ENCODE peak calls at places on chromosome 18, in eight cellular contexts. C is heart right ventricle, N is AG10803, W is neural progenitor cell, G is GM12865, B is brain microvascular endothelial cell, P is fibroblast of pulmonary artery, Z is prostate gland. L is an unnamed sample.

GRCh38 chr18:58645398-58645797 is 16.5 kb upstream of the ALPK2 start:
- DNase-seq in W (no peak), B (peak), G (no peak), P (peak), C (no peak), N (peak), Z (no peak), L (no peak)

GRCh38 chr18:50218432-50219197 is 23.7 kb upstream of the MYO5B start:
- DNase-seq in N (peak), W (peak), C (no peak), Z (no peak), B (peak), P (peak), G (peak), L (peak)

GRCh38 chr18:4636957-4637356 is 181.8 kb upstream of the DLGAP1 start:
- DNase-seq in Z (no peak), P (no peak), G (peak), W (peak), N (no peak), C (no peak), B (no peak), L (no peak)

GRCh38 chr18:54684786-54685185 is 93.7 kb downstream of the DYNAP start:
- DNase-seq in P (peak), G (no peak), Z (no peak), B (peak), C (no peak), W (peak), N (peak), L (no peak)

GRCh38 chr18:9705183-9705864 is 2.8 kb upstream of the RAB31 start:
- DNase-seq in Z (no peak), B (no peak), G (no peak), P (peak), N (peak), C (no peak), W (no peak), L (no peak)

GRCh38 chr18:32771871-32772499 is 838 bp downstream of the KLHL14 start:
- DNase-seq in G (no peak), P (no peak), Z (no peak), C (peak), W (peak), B (no peak), N (no peak), L (no peak)

GRCh38 chr18:50726960-50727589 is 92.7 kb downstream of the MRO start:
- DNase-seq in C (no peak), B (no peak), W (no peak), G (peak), P (no peak), N (no peak), Z (no peak), L (no peak)

GRCh38 chr18:39366086-39366485 is 1800.5 kb upstream of the CELF4 start:
- DNase-seq in P (no peak), C (no peak), G (no peak), Z (no peak), W (no peak), N (no peak), B (no peak), L (no peak)

GRCh38 chr18:2981212-2981728 is 31.7 kb downstream of the LPIN2 start:
- DNase-seq in P (peak), W (no peak), G (peak), B (peak), Z (no peak), N (peak), C (no peak), L (peak)

GRCh38 chr18:68796936-68797690 is 767 bp upstream of the CCDC102B start:
- DNase-seq in Z (no peak), W (no peak), C (peak), P (peak), N (peak), G (no peak), B (peak), L (no peak)

GRCh38 chr18:48542513-48543181 is 3.8 kb downstream of the CTIF start:
- DNase-seq in P (no peak), W (no peak), G (no peak), N (no peak), Z (no peak), B (no peak), C (no peak), L (no peak)

GRCh38 chr18:48165104-48165866 is 234.8 kb upstream of the SMAD2 start:
- DNase-seq in C (no peak), W (no peak), N (no peak), P (no peak), G (no peak), Z (no peak), B (no peak), L (no peak)

GRCh38 chr18:11175266-11175947 is 26.0 kb upstream of the PIEZO2 start:
- DNase-seq in P (peak), B (peak), Z (no peak), G (no peak), C (no peak), W (no peak), N (peak), L (no peak)

GRCh38 chr18:56741685-56742084 is 90.5 kb downstream of the WDR7 start:
- DNase-seq in W (no peak), Z (no peak), B (no peak), C (no peak), G (no peak), N (no peak), P (no peak), L (no peak)

GRCh38 chr18:2223859-2224258 is 347.4 kb downstream of the METTL4 start:
- DNase-seq in W (peak), C (peak), P (peak), B (peak), Z (no peak), G (peak), N (peak), L (peak)

GRCh38 chr18:46167971-46168370 is 63.8 kb downstream of the HAUS1 start:
- DNase-seq in W (no peak), N (no peak), C (no peak), G (peak), P (no peak), Z (no peak), B (no peak), L (no peak)

GRCh38 chr18:48393170-48393569 is 16.0 kb downstream of the ZBTB7C start:
- DNase-seq in N (no peak), G (no peak), B (no peak), Z (no peak), P (no peak), W (no peak), C (no peak), L (no peak)

GRCh38 chr18:23619388-23619873 is 33.1 kb upstream of the NPC1 start:
- DNase-seq in W (peak), B (no peak), G (peak), N (peak), Z (no peak), P (no peak), C (no peak), L (no peak)

GRCh38 chr18:23743733-23744333 is 54.6 kb downstream of the LAMA3 start:
- DNase-seq in G (no peak), C (no peak), W (no peak), P (no peak), Z (no peak), N (no peak), B (no peak), L (peak)

GRCh38 chr18:23835506-23835905 is 146.3 kb downstream of the LAMA3 start:
- DNase-seq in P (peak), C (no peak), W (no peak), B (no peak), N (peak), G (no peak), Z (no peak), L (no peak)

GRCh38 chr18:78891185-78891762 is 88.3 kb upstream of the SALL3 start:
- DNase-seq in B (no peak), W (no peak), C (no peak), G (no peak), N (no peak), P (no peak), Z (no peak), L (no peak)

GRCh38 chr18:8996771-8997432 is 105.6 kb upstream of the NDUFV2 start:
- DNase-seq in W (no peak), G (no peak), Z (no peak), C (no peak), P (peak), N (peak), B (no peak), L (no peak)

GRCh38 chr18:79964330-79965118 is at the start of gene HSBP1L1:
- DNase-seq in B (no peak), W (peak), Z (peak), C (no peak), P (peak), G (peak), N (peak), L (no peak)

GRCh38 chr18:28267878-28268625 is 91.1 kb upstream of the CDH2 start:
- DNase-seq in C (no peak), G (no peak), B (peak), P (peak), Z (no peak), N (peak), W (no peak), L (no peak)

GRCh38 chr18:2417861-2418610 is 153.3 kb downstream of the METTL4 start:
- DNase-seq in N (no peak), C (no peak), P (no peak), Z (no peak), G (no peak), B (peak), W (no peak), L (no peak)

GRCh38 chr18:79380816-79381806 is 14.6 kb upstream of the NFATC1 start:
- DNase-seq in Z (peak), C (peak), P (peak), N (peak), W (peak), B (no peak), G (peak), L (no peak)

GRCh38 chr18:67417864-67418523 is 98.5 kb downstream of the DSEL start:
- DNase-seq in W (no peak), G (peak), N (peak), B (peak), P (peak), C (peak), Z (no peak), L (no peak)

GRCh38 chr18:25825066-25825465 is 265.3 kb downstream of the SS18 start:
- DNase-seq in Z (no peak), B (no peak), W (peak), G (no peak), C (no peak), N (no peak), P (no peak), L (no peak)

DNA sequence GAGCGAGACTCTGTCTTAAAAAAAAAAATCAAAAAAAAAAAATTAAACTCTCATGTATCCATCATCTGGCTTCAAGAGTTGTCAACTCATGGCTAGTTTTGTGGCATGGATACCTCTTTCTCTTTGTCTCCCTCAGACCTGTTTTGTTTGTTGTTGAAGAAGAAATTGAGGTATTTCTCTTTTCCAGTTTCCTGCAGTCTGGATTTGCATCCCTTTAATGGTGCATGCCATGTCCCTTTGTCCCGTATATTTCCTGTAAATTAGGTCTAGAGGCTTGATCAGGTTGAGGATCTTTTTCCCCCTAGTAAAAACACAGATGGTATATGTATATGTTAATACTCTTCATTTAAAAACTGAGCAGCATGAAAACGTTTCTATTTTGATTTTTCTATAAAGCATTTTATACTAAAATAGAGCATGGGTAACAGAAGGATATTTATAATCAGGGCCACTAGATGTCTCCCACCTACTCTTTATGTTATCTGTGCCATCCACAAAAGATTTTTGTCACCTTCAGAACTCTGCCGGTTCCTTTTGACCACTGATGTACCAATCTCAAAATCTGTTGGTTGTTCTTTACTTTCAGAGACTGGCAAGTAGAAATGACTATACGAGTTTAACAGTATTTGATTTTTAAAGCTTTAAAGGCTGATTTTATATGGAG is 80.1 kb downstream of the GALNT1 start:
- DNase-seq in B (no peak), Z (no peak), G (peak), C (no peak), P (peak), N (no peak), W (no peak), L (no peak)
- TF ChIP-seq CTCF in B (peak), Z (no peak), G (no peak), C (no peak), P (no peak), N (peak), W (peak), L (peak)

DNA sequence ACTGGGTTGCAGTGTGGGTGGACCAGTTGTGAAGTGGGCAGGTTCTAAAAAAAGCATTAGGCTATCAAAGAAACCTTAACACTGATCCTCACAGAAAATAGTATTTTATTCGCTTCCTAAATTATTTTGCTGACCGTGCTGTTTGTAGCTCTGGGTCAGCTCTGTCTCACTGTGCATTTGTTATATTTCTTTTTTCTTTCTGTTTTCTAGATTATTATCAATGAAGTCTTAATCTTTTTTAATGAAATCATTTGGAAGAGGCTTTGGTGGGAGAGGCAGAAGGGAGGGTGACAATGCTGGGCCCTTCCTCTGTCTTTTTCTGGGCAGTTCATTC is 213.6 kb downstream of the PTGR3 start:
- DNase-seq in B (no peak), Z (no peak), W (no peak), N (no peak), P (no peak), C (no peak), G (no peak), L (no peak)
- H3K4me3 ChIP-seq in B (no peak), Z (no peak), W (no peak), N (no peak), P (no peak), C (no peak), G (no peak), L (no peak)

GRCh38 chr18:12302391-12303147 is 5.5 kb upstream of the TUBB6 start:
- DNase-seq in N (no peak), C (no peak), G (no peak), B (no peak), P (no peak), W (no peak), Z (no peak), L (no peak)
- TF ChIP-seq CTCF in N (no peak), C (no peak), G (no peak), B (no peak), P (no peak), W (no peak), Z (no peak), L (no peak)

GRCh38 chr18:7618821-7619410 is 51.8 kb downstream of the PTPRM start:
- DNase-seq in W (peak), N (peak), P (no peak), Z (no peak), B (no peak), C (no peak), G (no peak), L (no peak)
- H3K4me3 ChIP-seq in W (peak), N (no peak), P (no peak), Z (no peak), B (no peak), C (no peak), G (no peak), L (no peak)

GRCh38 chr18:76981388-76981968 is 151.1 kb downstream of the MBP start:
- DNase-seq in B (no peak), N (no peak), Z (no peak), C (no peak), G (peak), P (no peak), W (no peak), L (peak)
- TF ChIP-seq CTCF in B (no peak), N (no peak), Z (no peak), C (no peak), G (peak), P (no peak), W (no peak), L (no peak)